ENCODE peak calls at places on chromosomes 5 and 9, in ten cellular contexts. Z is A549, E is heart right ventricle, L is ascending aorta, Y is esophagus squamous epithelium, T is cardiac muscle cell, H is HCT116, J is kidney, N is fibroblast of lung, K is neural progenitor cell. I is an unnamed sample. For H3K4me1, the result is how much of the 10 kb centered on the place peaks cover.

GRCh38 chr5:164345173-164345572 is 839.8 kb downstream of the MAT2B start:
- DNase-seq in N (peak), H (no peak), T (peak), K (peak), E (peak), Z (no peak), Y (no peak), J (no peak), L (no peak), I (no peak)

GRCh38 chr9:71769175-71770165 is 1.2 kb upstream of the CEMIP2 start:
- DNase-seq in N (peak), J (peak), Y (peak), Z (peak), H (peak), K (peak), L (peak), T (peak), E (peak), I (no peak)

GRCh38 chr5:172322028-172322965 is 38.7 kb upstream of the UBTD2 start:
- DNase-seq in T (no peak), N (no peak), J (no peak), Y (no peak), E (no peak), L (no peak), H (no peak), Z (no peak), K (no peak), I (no peak)

GRCh38 chr5:133801955-133802751 is 166.3 kb downstream of the C5orf15 start:
- DNase-seq in K (no peak), T (peak), Z (no peak), H (no peak), E (peak), N (peak), J (no peak), Y (no peak), L (peak), I (no peak)

GRCh38 chr5:10145922-10146321 is 103.8 kb downstream of the ATPSCKMT start:
- DNase-seq in H (peak), N (peak), K (no peak), Z (peak), T (no peak), Y (no peak), L (no peak), J (no peak), E (no peak), I (no peak)

GRCh38 chr5:64074533-64074932 is 91.1 kb upstream of the RNF180 start:
- DNase-seq in E (no peak), Y (no peak), Z (peak), K (peak), T (peak), L (no peak), J (no peak), N (peak), H (no peak), I (no peak)

GRCh38 chr5:60972225-60972624 is 27.2 kb downstream of the NDUFAF2 start:
- DNase-seq in K (no peak), Z (no peak), N (no peak), T (no peak), Y (no peak), E (no peak), J (no peak), H (no peak), L (no peak), I (no peak)

GRCh38 chr5:74143724-74144330 is 496.7 kb downstream of the ENC1 start:
- DNase-seq in J (no peak), E (no peak), N (no peak), L (no peak), K (no peak), Z (no peak), T (no peak), Y (no peak), H (no peak), I (no peak)

GRCh38 chr9:16689352-16689938 is 181.0 kb downstream of the BNC2 start:
- DNase-seq in T (no peak), E (peak), Y (no peak), N (no peak), J (no peak), L (no peak), H (no peak), K (no peak), Z (no peak), I (no peak)

GRCh38 chr5:126046996-126047395 is 376.2 kb upstream of the GRAMD2B start:
- DNase-seq in T (no peak), J (no peak), K (no peak), Z (no peak), N (no peak), L (no peak), E (no peak), Y (no peak), H (no peak), I (no peak)

GRCh38 chr5:134142088-134142487 is 27.6 kb downstream of the TCF7 start:
- DNase-seq in Z (no peak), H (no peak), E (no peak), L (no peak), T (no peak), N (no peak), K (no peak), Y (no peak), J (peak), I (peak)

GRCh38 chr5:58629190-58630159 is 46.6 kb downstream of the RAB3C start:
- DNase-seq in Y (no peak), K (peak), H (no peak), Z (no peak), N (no peak), L (no peak), E (no peak), J (no peak), T (no peak), I (no peak)

GRCh38 chr9:13919386-13919785 is 394.6 kb downstream of the NFIB start:
- DNase-seq in J (no peak), Z (no peak), K (no peak), Y (no peak), E (no peak), L (no peak), H (no peak), T (no peak), N (no peak), I (no peak)

GRCh38 chr9:127931092-127931881 is 710 bp upstream of the PIP5KL1 start:
- DNase-seq in J (peak), T (no peak), Z (peak), K (peak), Y (no peak), E (no peak), L (no peak), H (no peak), N (peak), I (no peak)

GRCh38 chr9:78970375-78970774 is 601.4 kb upstream of the TLE4 start:
- DNase-seq in J (no peak), H (no peak), N (no peak), E (no peak), Y (no peak), K (no peak), L (no peak), Z (no peak), T (no peak), I (no peak)

GRCh38 chr9:135924628-135925338 is 17.4 kb upstream of the CAMSAP1 start:
- DNase-seq in K (no peak), E (no peak), Y (no peak), H (no peak), J (no peak), N (no peak), L (no peak), Z (no peak), T (no peak), I (no peak)

GRCh38 chr5:124398471-124398870 is 348.0 kb downstream of the ZNF608 start:
- DNase-seq in Y (no peak), J (no peak), T (no peak), L (no peak), E (no peak), Z (no peak), N (peak), H (no peak), K (no peak), I (no peak)

GRCh38 chr9:14277202-14277601 is 36.7 kb downstream of the NFIB start:
- DNase-seq in Y (no peak), J (no peak), Z (no peak), L (no peak), K (no peak), T (no peak), H (peak), N (peak), E (no peak), I (no peak)

GRCh38 chr9:91857291-91857781 is 92.7 kb downstream of the ROR2 start:
- DNase-seq in J (no peak), L (no peak), H (no peak), Z (no peak), Y (no peak), N (no peak), E (no peak), T (peak), K (peak), I (no peak)
- H3K27ac ChIP-seq in J (no peak), L (no peak), H (no peak), Z (no peak), Y (no peak), N (no peak), E (no peak), T (peak), K (peak), I (peak)

GRCh38 chr9:138022121-138022741 is 144.6 kb downstream of the CACNA1B start:
- DNase-seq in N (no peak), L (no peak), H (peak), Z (peak), Y (no peak), K (peak), E (no peak), T (peak), J (no peak), I (no peak)
- TF ChIP-seq CTCF in N (no peak), L (no peak), H (peak), Z (peak), Y (no peak), K (peak), E (peak), T (peak), J (no peak), I (no peak)

GRCh38 chr9:80789831-80790230 is 899.5 kb downstream of the TLE1 start:
- DNase-seq in J (no peak), Z (no peak), L (no peak), N (no peak), E (no peak), Y (no peak), T (no peak), H (no peak), K (no peak), I (no peak)

GRCh38 chr9:80793706-80794105 is 895.6 kb downstream of the TLE1 start:
- DNase-seq in T (no peak), E (no peak), Y (no peak), L (no peak), Z (no peak), N (no peak), J (no peak), H (no peak), K (no peak), I (no peak)

GRCh38 chr9:80790764-80791163 is 898.6 kb downstream of the TLE1 start:
- DNase-seq in L (no peak), K (no peak), J (no peak), E (no peak), H (no peak), Y (no peak), Z (no peak), N (no peak), T (no peak), I (no peak)

GRCh38 chr9:80794197-80794596 is 895.1 kb downstream of the TLE1 start:
- DNase-seq in E (no peak), T (no peak), Y (no peak), L (no peak), H (no peak), N (no peak), J (no peak), K (no peak), Z (no peak), I (no peak)

DNA sequence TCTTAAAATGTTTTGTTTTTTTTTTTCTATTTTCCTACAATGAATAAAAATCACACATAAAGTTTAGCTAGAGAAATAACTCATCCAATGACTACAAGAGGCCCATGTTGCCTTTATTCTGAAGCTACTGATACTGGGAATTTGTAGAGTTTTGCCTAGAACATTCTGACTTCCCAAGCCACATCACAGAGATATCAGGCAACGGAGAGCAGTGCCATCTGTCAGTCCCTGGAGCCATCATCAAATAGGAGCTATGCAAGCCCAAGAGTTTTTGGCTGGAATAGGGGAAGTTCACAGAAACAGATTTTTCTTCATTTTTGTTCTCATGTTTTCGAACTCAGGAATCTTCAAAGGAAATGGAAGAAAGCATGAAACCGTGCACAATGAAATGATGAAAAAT is 896.6 kb downstream of the TLE1 start:
- DNase-seq in T (no peak), J (no peak), H (no peak), L (no peak), Y (no peak), E (no peak), Z (no peak), K (no peak), N (no peak), I (no peak)
- H3K4me1 ChIP-seq in T (under half), J (under half), H (under half), L (under half), Y (under half), E (under half), Z (under half), K (under half), N (under half), I (under half)

GRCh38 chr9:124830593-124830992 is 22.7 kb upstream of the WDR38 start:
- DNase-seq in E (no peak), K (no peak), J (no peak), Z (no peak), H (no peak), Y (no peak), L (no peak), T (no peak), N (no peak), I (no peak)

GRCh38 chr9:124831642-124832364 is 21.5 kb upstream of the WDR38 start:
- DNase-seq in T (no peak), N (no peak), J (peak), L (no peak), Z (no peak), E (peak), Y (no peak), K (no peak), H (no peak), I (no peak)

GRCh38 chr9:124835026-124835501 is 18.2 kb upstream of the WDR38 start:
- DNase-seq in H (no peak), L (no peak), N (peak), E (peak), Z (no peak), T (peak), K (no peak), Y (no peak), J (peak), I (no peak)

GRCh38 chr9:124839612-124840299 is 13.5 kb upstream of the WDR38 start:
- DNase-seq in J (peak), K (peak), E (no peak), H (peak), L (no peak), Z (peak), T (no peak), Y (no peak), N (peak), I (no peak)

DNA sequence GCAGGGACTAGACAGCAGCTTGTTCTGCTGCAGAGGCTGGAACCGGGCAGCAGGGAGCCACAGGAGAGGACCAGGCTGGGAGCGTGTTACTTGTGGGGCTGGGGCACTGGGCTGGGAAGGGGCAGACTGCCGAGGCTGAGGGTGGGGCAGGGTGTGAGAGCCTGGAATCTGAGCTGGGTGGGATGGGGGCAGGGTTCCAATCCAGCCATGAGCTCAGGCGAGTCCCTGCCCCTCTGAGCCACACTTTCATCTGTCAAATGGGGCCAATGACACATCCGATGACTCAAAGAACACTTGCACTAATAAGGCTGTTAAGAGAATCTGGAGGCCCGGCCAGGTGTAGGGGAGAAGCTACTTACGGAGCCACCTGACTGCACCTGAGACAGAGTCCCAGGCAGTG is 18.7 kb upstream of the WDR38 start:
- DNase-seq in H (peak), L (no peak), Y (no peak), Z (no peak), K (no peak), J (peak), E (no peak), N (peak), T (no peak), I (no peak)
- H3K27ac ChIP-seq in H (peak), L (no peak), Y (peak), Z (no peak), K (no peak), J (no peak), E (peak), N (no peak), T (peak), I (peak)

GRCh38 chr5:140205952-140206351 is 31.0 kb downstream of the CYSTM1 start:
- DNase-seq in N (no peak), H (no peak), E (no peak), L (no peak), K (peak), Z (no peak), T (no peak), J (no peak), Y (no peak), I (no peak)
- TF ChIP-seq CTCF in N (no peak), H (peak), E (no peak), L (no peak), K (peak), Z (no peak), T (peak), J (no peak), Y (no peak), I (no peak)

GRCh38 chr9:37410969-37411785 is 11.3 kb upstream of the GRHPR start:
- DNase-seq in H (no peak), E (no peak), K (peak), J (no peak), T (no peak), L (no peak), N (no peak), Z (no peak), Y (no peak), I (no peak)

GRCh38 chr9:37413311-37413710 is 9.2 kb upstream of the GRHPR start:
- DNase-seq in J (no peak), Z (no peak), Y (no peak), L (no peak), H (no peak), T (no peak), N (no peak), E (no peak), K (no peak), I (no peak)

GRCh38 chr9:37414503-37414943 is 8.0 kb upstream of the GRHPR start:
- DNase-seq in Z (no peak), L (no peak), E (no peak), K (peak), J (no peak), T (no peak), H (no peak), N (no peak), Y (no peak), I (no peak)

GRCh38 chr9:37410354-37410861 is 12.1 kb upstream of the GRHPR start:
- DNase-seq in T (no peak), L (no peak), J (no peak), N (no peak), H (no peak), K (no peak), Z (no peak), Y (no peak), E (no peak), I (no peak)

DNA sequence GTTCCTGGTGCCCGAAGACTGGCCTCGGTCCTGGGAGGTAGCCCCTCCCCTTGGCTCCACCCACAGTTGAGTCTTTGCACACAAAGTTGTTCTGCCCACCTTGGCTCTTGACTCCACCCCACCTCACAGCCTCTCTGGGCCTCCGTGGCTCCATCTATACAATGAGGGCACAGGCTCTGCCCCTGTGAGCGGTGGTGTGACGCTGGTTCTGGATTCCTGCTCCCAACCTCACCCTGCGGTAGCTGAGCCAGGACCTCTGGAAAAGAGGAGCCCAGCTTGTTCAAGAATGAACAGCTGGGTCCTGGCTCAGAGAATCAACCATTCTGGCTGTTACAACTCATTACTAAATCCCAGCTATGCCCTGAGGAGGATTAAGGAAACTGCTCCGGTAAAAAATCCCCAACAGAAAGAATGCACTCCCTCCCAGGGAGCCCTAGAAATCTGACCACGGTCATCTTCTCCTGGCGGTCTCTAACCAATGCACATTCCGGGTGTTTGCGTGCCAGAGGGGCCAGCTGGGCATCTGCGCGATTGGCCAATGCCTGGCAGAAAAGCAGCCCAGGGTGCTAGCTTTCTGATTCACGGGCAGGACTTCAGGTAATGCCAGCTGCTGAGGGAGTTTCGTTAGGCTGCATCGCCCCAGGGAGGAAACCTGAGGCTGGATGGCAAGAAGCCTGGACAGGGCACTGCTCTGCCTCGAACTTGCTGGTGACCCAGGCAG is 9.9 kb upstream of the GRHPR start:
- DNase-seq in Z (no peak), N (no peak), J (no peak), K (peak), Y (no peak), T (no peak), L (no peak), E (no peak), H (no peak), I (no peak)
- H3K4me1 ChIP-seq in Z (under half), N (under half), J (under half), K (under half), Y (under half), T (under half), L (under half), E (under half), H (under half), I (under half)

GRCh38 chr9:110089681-110090370 is 118.1 kb downstream of the C9orf152 start:
- DNase-seq in H (no peak), Y (no peak), E (no peak), J (no peak), N (no peak), T (no peak), K (no peak), Z (no peak), L (no peak), I (no peak)
- H3K27ac ChIP-seq in H (peak), Y (no peak), E (no peak), J (peak), N (no peak), T (no peak), K (no peak), Z (no peak), L (no peak), I (no peak)

GRCh38 chr9:126615791-126616447 is 2.2 kb downstream of the LMX1B start:
- DNase-seq in L (no peak), E (no peak), H (no peak), N (no peak), T (no peak), J (no peak), K (peak), Z (no peak), Y (no peak), I (no peak)
- TF ChIP-seq CTCF in L (no peak), E (no peak), H (no peak), N (no peak), T (no peak), J (no peak), K (peak), Z (no peak), Y (no peak), I (no peak)

DNA sequence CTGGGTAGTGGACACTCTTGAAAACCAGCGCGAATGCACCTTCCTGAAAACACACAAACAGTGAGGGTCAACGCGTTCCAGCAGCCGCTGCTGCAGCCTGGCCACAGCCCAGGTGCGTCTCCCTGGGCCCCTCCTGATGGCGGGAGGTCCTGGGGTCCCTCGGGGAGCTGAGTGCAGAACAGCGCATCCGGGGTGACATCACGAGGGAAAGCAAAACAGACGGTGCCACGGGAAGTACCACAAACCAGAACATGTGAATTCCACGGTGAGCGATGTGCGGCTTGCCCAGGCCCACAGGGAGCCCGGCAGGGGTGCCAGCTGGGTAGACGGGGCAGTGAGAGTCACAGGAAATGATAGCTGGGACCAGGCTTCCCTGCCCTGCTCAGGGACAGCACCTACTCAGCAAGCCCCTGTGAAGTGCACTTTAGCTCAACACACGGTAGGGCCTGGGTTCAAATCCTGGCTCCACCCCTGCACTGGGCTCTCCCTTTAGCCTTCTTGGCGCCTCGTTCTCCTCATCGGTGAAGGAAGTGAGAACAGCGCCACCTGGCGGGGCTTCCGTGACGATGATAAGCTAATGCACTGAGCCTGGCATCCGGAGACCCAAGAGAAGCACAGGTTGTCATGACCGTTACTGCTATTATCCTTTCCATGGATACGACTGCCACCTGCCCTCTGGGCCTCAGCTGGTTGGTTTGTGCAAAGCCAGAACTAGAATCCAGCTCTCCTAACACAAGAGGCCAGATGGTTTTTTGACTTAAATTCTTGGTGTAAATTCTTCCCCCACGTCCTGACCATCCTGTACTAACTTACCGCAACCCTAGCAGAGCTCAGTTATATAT is 24.6 kb downstream of the GFPT2 start:
- DNase-seq in L (no peak), Z (peak), K (peak), E (peak), T (peak), N (peak), H (peak), J (peak), Y (peak), I (no peak)
- H3K4me1 ChIP-seq in L (under half), Z (half or more), K (under half), E (under half), T (under half), N (under half), H (under half), J (under half), Y (under half), I (under half)

I was measured in vagina.